ENCODE peak calls at places on chromosomes 1 and 21, in eight cellular contexts. One of them, this sample, is unnamed.

GRCh38 chr1:207822602-207823451 is 71.0 kb downstream of the CD46 start:
- DNase-seq in NCI-H1694 treated with DMSO at 0.1 percent for 48 hours: no peak
- DNase-seq in retinal pigment epithelial cell: peak; percentile 67
- DNase-seq in GM13977: peak; percentile 98
- DNase-seq in dermis microvascular lymphatic vessel endothelial cell: peak; percentile 74
- DNase-seq in NCI-H510A: peak; percentile 88
- DNase-seq in dermis blood vessel endothelial cell: peak; percentile 75
- DNase-seq in ovary: peak; percentile 86
- DNase-seq in this sample: peak; percentile 77

GRCh38 chr21:45596704-45597318 is 46.7 kb upstream of the PCBP3 start:
- DNase-seq in ovary: peak; percentile 73
- DNase-seq in dermis microvascular lymphatic vessel endothelial cell: peak; percentile 58
- DNase-seq in dermis blood vessel endothelial cell: peak; percentile 77
- DNase-seq in NCI-H1694 treated with DMSO at 0.1 percent for 48 hours: peak; percentile 24
- DNase-seq in retinal pigment epithelial cell: no peak
- DNase-seq in NCI-H510A: no peak
- DNase-seq in GM13977: peak; percentile 87
- DNase-seq in this sample: no peak

GRCh38 chr1:39255212-39255611 is 50.7 kb downstream of the MACF1 start:
- DNase-seq in NCI-H510A: no peak
- DNase-seq in GM13977: no peak
- DNase-seq in NCI-H1694 treated with DMSO at 0.1 percent for 48 hours: no peak
- DNase-seq in ovary: no peak
- DNase-seq in dermis blood vessel endothelial cell: no peak
- DNase-seq in retinal pigment epithelial cell: no peak
- DNase-seq in dermis microvascular lymphatic vessel endothelial cell: no peak
- DNase-seq in this sample: no peak

GRCh38 chr1:113684153-113684541 is 75.1 kb downstream of the PHTF1 start:
- DNase-seq in dermis microvascular lymphatic vessel endothelial cell: peak; percentile 91
- DNase-seq in NCI-H510A: no peak
- DNase-seq in NCI-H1694 treated with DMSO at 0.1 percent for 48 hours: no peak
- DNase-seq in ovary: peak; percentile 75
- DNase-seq in GM13977: no peak
- DNase-seq in dermis blood vessel endothelial cell: peak; percentile 60
- DNase-seq in retinal pigment epithelial cell: no peak
- DNase-seq in this sample: no peak

GRCh38 chr1:179591592-179592580 is at the start of gene TDRD5:
- DNase-seq in dermis blood vessel endothelial cell: no peak
- DNase-seq in retinal pigment epithelial cell: peak; percentile 36
- DNase-seq in ovary: no peak
- DNase-seq in dermis microvascular lymphatic vessel endothelial cell: no peak
- DNase-seq in GM13977: peak; percentile 50
- DNase-seq in NCI-H510A: no peak
- DNase-seq in NCI-H1694 treated with DMSO at 0.1 percent for 48 hours: no peak
- DNase-seq in this sample: no peak

GRCh38 chr1:174103766-174104165 is 55.6 kb upstream of the RABGAP1L start:
- DNase-seq in ovary: no peak
- DNase-seq in retinal pigment epithelial cell: no peak
- DNase-seq in dermis microvascular lymphatic vessel endothelial cell: no peak
- DNase-seq in dermis blood vessel endothelial cell: no peak
- DNase-seq in NCI-H1694 treated with DMSO at 0.1 percent for 48 hours: no peak
- DNase-seq in GM13977: no peak
- DNase-seq in NCI-H510A: no peak
- DNase-seq in this sample: no peak

GRCh38 chr1:176954242-176954641 is 210.3 kb downstream of the ASTN1 start:
- DNase-seq in ovary: no peak
- DNase-seq in NCI-H1694 treated with DMSO at 0.1 percent for 48 hours: no peak
- DNase-seq in dermis microvascular lymphatic vessel endothelial cell: no peak
- DNase-seq in NCI-H510A: no peak
- DNase-seq in dermis blood vessel endothelial cell: no peak
- DNase-seq in GM13977: no peak
- DNase-seq in retinal pigment epithelial cell: no peak
- DNase-seq in this sample: no peak

GRCh38 chr1:99580451-99580850 is 65.5 kb upstream of the PALMD start:
- DNase-seq in dermis microvascular lymphatic vessel endothelial cell: peak; percentile 89
- DNase-seq in dermis blood vessel endothelial cell: peak; percentile 33
- DNase-seq in GM13977: no peak
- DNase-seq in ovary: no peak
- DNase-seq in retinal pigment epithelial cell: no peak
- DNase-seq in NCI-H510A: no peak
- DNase-seq in NCI-H1694 treated with DMSO at 0.1 percent for 48 hours: peak; percentile 81
- DNase-seq in this sample: no peak

GRCh38 chr1:2585318-2586092 is 1.1 kb upstream of the PRXL2B start:
- DNase-seq in NCI-H1694 treated with DMSO at 0.1 percent for 48 hours: peak; percentile 7
- DNase-seq in dermis microvascular lymphatic vessel endothelial cell: peak; percentile 64
- DNase-seq in dermis blood vessel endothelial cell: peak; percentile 71
- DNase-seq in ovary: peak; percentile 79
- DNase-seq in GM13977: peak; percentile 77
- DNase-seq in retinal pigment epithelial cell: no peak
- DNase-seq in NCI-H510A: peak; percentile 42
- DNase-seq in this sample: no peak

This sample was measured in epithelial cell of proximal tubule.